ENCODE peak calls at places on chromosomes 16 and 17, in five cellular contexts. V is fibroblast of lung, H is IMR-90, Q is K562, C is kidney. B is an unnamed sample.

GRCh38 chr17:51912939-51913338 is 245.6 kb downstream of the CA10 start:
- DNase-seq in V (no peak), Q (no peak), H (no peak), C (no peak), B (no peak)

GRCh38 chr16:27722892-27723450 is 173.0 kb downstream of the KATNIP start:
- DNase-seq in Q (no peak), C (peak; percentile 12), V (no peak), H (no peak), B (peak; percentile 46)

GRCh38 chr16:57970971-57971370 is at the start of gene CNGB1:
- DNase-seq in H (no peak), V (no peak), Q (no peak), C (peak; percentile 37), B (no peak)

GRCh38 chr16:87435399-87436224 is 43.5 kb downstream of the MAP1LC3B start:
- DNase-seq in V (peak; percentile 97), Q (no peak), H (peak; percentile 97), C (no peak), B (no peak)

GRCh38 chr16:84109598-84110325 is 7.0 kb downstream of the MBTPS1 start:
- DNase-seq in C (no peak), Q (no peak), V (no peak), H (peak; percentile 11), B (no peak)

GRCh38 chr17:59783221-59784016 is 76.0 kb downstream of the VMP1 start:
- DNase-seq in H (peak; percentile 60), C (no peak), V (peak; percentile 64), Q (peak; percentile 39), B (no peak)

GRCh38 chr17:42116705-42117396 is 4.3 kb downstream of the KAT2A start:
- DNase-seq in V (peak; percentile 81), C (peak; percentile 89), Q (peak; percentile 56), H (peak; percentile 79), B (peak; percentile 89)

GRCh38 chr16:89051521-89052166 is 42.0 kb upstream of the ACSF3 start:
- DNase-seq in V (no peak), H (no peak), C (peak; percentile 67), Q (no peak), B (no peak)

GRCh38 chr17:49191407-49191916 is 18.9 kb downstream of the GNGT2 start:
- DNase-seq in Q (no peak), H (no peak), V (no peak), C (no peak), B (no peak)

GRCh38 chr16:49474741-49475140 is 101.1 kb downstream of the C16orf78 start:
- DNase-seq in H (no peak), V (no peak), C (peak; percentile 32), Q (no peak), B (no peak)

GRCh38 chr16:27405546-27406451 is 3.8 kb downstream of the IL21R start:
- DNase-seq in H (peak; percentile 17), V (peak; percentile 30), Q (no peak), C (no peak), B (no peak)

GRCh38 chr16:57540906-57541753 is 1.3 kb upstream of the ADGRG5 start:
- DNase-seq in H (no peak), Q (no peak), C (peak; percentile 39), V (no peak), B (peak; percentile 36)

GRCh38 chr17:9115446-9116265 is 94.3 kb downstream of the NTN1 start:
- DNase-seq in C (peak; percentile 86), Q (no peak), H (peak; percentile 6), V (peak; percentile 59), B (peak; percentile 54)

GRCh38 chr17:76539631-76540271 is at the start of gene PRCD:
- DNase-seq in H (no peak), V (no peak), C (peak; percentile 65), Q (no peak), B (no peak)

GRCh38 chr17:67374329-67375053 is 2.6 kb upstream of the PITPNC1 start:
- DNase-seq in Q (peak; percentile 69), C (peak; percentile 93), V (peak; percentile 85), H (peak; percentile 83), B (peak; percentile 88)

GRCh38 chr17:27244481-27245223 is 49.3 kb upstream of the WSB1 start:
- DNase-seq in H (peak; percentile 96), V (peak; percentile 99), Q (no peak), C (peak; percentile 87), B (peak; percentile 46)

GRCh38 chr17:8922451-8922850 is 43.1 kb downstream of the PIK3R5 start:
- DNase-seq in Q (no peak), C (no peak), H (peak; percentile 75), V (peak; percentile 97), B (no peak)

GRCh38 chr17:45341389-45342158 is 24.8 kb upstream of the MAP3K14 start:
- DNase-seq in V (peak; percentile 88), C (peak; percentile 84), H (peak; percentile 85), Q (peak; percentile 81), B (no peak)

GRCh38 chr17:31596382-31597323 is 205.2 kb downstream of the RAB11FIP4 start:
- DNase-seq in V (peak; percentile 96), H (peak; percentile 98), C (peak; percentile 94), Q (no peak), B (peak; percentile 20)

GRCh38 chr16:52912565-52913173 is 140.0 kb downstream of the CHD9NB start:
- DNase-seq in V (peak; percentile 66), H (peak; percentile 49), C (no peak), Q (peak; percentile 55), B (peak; percentile 81)

GRCh38 chr17:19753049-19753444 is 4.9 kb upstream of the ALDH3A1 start:
- DNase-seq in C (peak; percentile 93), H (peak; percentile 60), Q (no peak), V (peak; percentile 55), B (peak; percentile 57)

GRCh38 chr17:77569846-77570564 is 388.5 kb upstream of the TNRC6C start:
- DNase-seq in Q (no peak), V (no peak), H (no peak), C (no peak), B (no peak)

GRCh38 chr16:29974291-29975133 is 844 bp downstream of the TAOK2 start:
- DNase-seq in V (no peak), Q (peak; percentile 49), C (no peak), H (peak; percentile 12), B (no peak)

GRCh38 chr16:30641378-30641982 is 9.3 kb upstream of the PRR14 start:
- DNase-seq in C (no peak), H (no peak), V (no peak), Q (no peak), B (no peak)

GRCh38 chr16:23742761-23743160 is 12.1 kb upstream of the CHP2 start:
- DNase-seq in V (no peak), H (no peak), C (no peak), Q (peak; percentile 24), B (no peak)

GRCh38 chr17:49089094-49089493 is 43.5 kb upstream of the B4GALNT2 start:
- DNase-seq in C (no peak), H (no peak), V (no peak), Q (no peak), B (no peak)

DNA sequence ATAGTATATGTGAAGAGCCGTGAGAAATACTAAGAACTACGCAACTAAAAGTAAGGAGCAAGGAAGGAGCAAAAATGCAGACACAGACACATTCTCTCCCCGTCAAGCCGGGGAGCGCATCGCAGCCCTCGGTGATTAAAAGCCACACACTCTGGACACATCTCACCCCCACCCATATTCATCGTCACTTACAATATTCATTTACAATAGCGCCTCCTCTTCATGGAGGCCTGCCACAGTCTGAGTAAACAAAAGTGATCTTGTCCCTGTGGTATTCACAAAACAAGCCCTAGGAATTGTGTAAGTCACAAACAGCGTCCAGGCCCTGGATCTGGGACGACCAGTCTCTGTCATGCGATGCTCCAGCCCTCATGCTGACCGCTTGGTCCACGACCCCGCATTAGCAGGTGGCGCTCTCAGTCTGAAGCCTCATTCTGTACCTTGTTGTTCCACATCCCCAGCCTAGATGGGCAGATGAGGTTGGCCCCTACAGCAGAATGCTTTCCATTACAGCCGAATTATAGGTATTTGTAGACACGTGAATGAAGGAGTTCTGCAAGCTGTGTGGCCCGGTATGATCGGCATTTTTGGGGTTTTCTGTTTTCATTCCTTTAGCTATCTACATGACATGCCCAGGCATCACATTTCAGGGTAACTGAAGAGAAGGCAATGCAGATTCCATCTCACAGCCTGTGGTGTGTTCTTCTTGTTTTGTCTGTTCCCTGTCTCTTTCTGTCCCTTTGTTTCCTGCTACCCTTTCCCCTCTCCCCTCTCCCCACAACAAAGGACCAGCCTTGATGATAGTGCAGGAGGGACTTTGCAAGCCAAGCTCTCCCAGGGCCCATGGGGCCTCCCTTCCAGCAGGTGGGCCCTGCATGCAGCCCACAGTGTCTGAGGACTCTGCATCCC is 207.1 kb downstream of the RPTOR start:
- DNase-seq in V (peak; percentile 49), Q (no peak), H (peak; percentile 58), C (no peak), B (peak; percentile 38)
- H3K4me3 ChIP-seq in V (no peak overlapping the region), Q (no peak overlapping the region), H (no peak overlapping the region), C (no peak overlapping the region), B (no peak overlapping the region)

DNA sequence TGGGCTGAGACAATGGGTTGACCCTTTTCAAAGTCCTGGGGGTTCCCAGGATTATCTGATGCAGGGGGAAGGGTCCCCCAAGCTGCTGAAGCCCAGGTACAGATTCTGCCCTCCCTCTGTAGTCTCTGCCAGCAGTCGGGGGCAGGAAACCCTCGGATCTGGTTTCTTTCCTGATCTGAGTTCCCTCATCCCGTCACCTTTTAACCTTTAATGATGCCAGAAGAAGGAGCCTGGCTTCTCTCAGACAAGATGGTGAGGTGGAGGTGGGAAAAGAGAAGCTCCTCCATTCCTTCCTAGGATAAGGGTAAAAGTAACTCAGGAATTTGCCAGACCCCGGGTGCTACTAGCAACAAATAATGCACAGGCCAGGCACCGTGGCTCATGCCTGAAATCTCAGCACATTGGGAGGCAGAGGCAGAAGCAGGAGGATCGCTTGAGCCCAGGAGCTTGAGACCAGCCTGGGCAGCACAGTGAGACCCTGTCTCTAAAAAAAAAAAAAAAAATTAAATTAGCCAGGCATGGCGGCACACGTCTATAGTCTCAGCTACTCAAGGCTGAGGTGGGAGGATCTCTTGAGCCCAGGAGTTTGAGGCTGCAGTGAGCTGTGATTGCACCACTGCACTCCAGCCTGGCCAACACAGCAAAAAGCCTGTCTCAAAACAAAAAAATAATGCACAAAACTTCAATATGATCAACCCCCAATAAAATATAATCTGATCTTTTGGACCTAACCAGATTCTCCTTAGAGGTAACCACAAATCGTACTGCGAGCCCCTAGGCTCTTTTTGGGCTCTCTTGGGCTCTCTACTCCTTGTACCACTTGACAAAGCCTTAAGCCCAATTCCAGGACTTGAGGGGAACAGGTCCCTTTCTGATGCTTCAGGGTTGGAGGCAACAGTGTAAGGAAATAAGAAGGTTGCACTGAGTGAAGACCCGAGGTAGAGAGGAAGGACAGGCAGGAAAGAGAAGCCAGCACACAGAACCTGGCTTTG is 5.7 kb downstream of the CDC42EP4 start:
- DNase-seq in Q (no peak), H (no peak), V (no peak), C (no peak), B (no peak)
- H3K9ac ChIP-seq in Q (peak overlapping the region; percentile 63), H (peak overlapping the region; percentile 74), V (peak overlapping the region; percentile 39), C (no peak overlapping the region), B (peak overlapping the region; percentile 96)

DNA sequence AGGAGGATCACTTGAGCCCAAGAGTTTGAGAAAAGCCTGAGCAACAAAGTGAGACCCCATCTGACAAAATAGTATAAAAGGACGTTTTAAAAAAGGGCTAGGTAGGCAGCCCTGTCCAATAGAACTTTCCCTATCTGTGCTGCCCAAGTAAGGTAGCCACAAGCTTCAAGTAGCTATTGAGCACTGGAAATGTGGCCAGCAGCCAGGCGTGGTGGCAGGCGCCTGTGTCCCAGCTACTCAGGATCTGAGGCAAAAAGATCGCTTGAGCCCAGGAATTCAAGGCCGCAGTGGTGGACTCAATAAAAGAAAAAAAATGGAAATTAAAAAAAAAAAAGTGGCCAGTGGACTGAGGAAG is 1.5 kb upstream of the NQO1 start:
- DNase-seq in H (no peak), C (no peak), Q (no peak), V (no peak), B (no peak)
- TF ChIP-seq CTCF in H (no peak), C (no peak), Q (no peak), V (no peak), B (no peak)

DNA sequence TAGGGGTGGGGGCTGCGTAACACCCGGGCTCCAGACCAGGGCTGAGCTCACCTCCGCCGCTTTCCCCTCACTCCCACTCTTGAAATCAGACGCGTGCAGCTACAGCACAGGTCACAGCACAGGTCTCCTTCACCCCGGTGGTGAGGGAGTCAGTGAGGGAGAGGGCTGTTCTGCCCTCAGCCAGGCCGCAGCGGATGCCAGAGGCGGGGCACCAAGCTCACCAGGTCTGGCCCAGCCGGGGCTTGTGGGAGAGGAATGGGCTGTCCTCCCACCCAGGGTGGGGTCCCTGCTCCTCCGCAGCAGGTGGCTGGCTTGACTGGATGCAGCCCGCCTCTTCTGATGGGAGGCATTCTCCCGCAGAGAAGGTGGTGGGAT is 34.0 kb downstream of the COX4I1 start:
- DNase-seq in H (no peak), V (no peak), Q (no peak), C (peak; percentile 65), B (no peak)
- H3K4me3 ChIP-seq in H (no peak overlapping the region), V (no peak overlapping the region), Q (no peak overlapping the region), C (no peak overlapping the region), B (no peak overlapping the region)